ENCODE peak calls at places on chromosomes 7 and 10, in ten cellular contexts. M is heart right ventricle, D is astrocyte of the spinal cord, A is H1, P is RWPE1, I is upper lobe of left lung, J is A549, Y is choroid plexus epithelial cell, Q is Caco-2, N is HFF-Myc. O is an unnamed sample.

GRCh38 chr10:43292745-43293676 is 26.1 kb upstream of the RASGEF1A start:
- DNase-seq in M (peak; percentile 40), D (peak; percentile 42), A (no peak), P (peak; percentile 55), I (no peak), J (peak; percentile 64), Y (peak; percentile 73), Q (peak; percentile 77), N (no peak), O (peak; percentile 23)

GRCh38 chr7:129103561-129104324 is 40.8 kb upstream of the TSPAN33 start:
- DNase-seq in M (no peak), D (no peak), A (no peak), P (no peak), I (no peak), J (no peak), Y (no peak), Q (no peak), N (no peak), O (no peak)

GRCh38 chr7:2787251-2787968 is 56.7 kb downstream of the GNA12 start:
- DNase-seq in M (no peak), D (peak; percentile 51), A (no peak), P (no peak), I (no peak), J (no peak), Y (no peak), Q (no peak), N (no peak), O (no peak)

GRCh38 chr10:16663472-16663871 is 141.8 kb upstream of the C1QL3 start:
- DNase-seq in M (peak; percentile 9), D (no peak), A (no peak), P (no peak), I (no peak), J (no peak), Y (no peak), Q (no peak), N (no peak), O (no peak)

GRCh38 chr10:78688945-78689935 is 379.5 kb upstream of the ZMIZ1 start:
- DNase-seq in M (no peak), D (peak; percentile 8), A (no peak), P (no peak), I (no peak), J (no peak), Y (peak; percentile 9), Q (no peak), N (no peak), O (no peak)

GRCh38 chr7:158351051-158351450 is 236.6 kb downstream of the PTPRN2 start:
- DNase-seq in M (peak; percentile 1), D (no peak), A (no peak), P (no peak), I (no peak), J (no peak), Y (no peak), Q (no peak), N (no peak), O (no peak)

GRCh38 chr7:125118444-125118843 is 188.8 kb upstream of the POT1 start:
- DNase-seq in M (no peak), D (no peak), A (no peak), P (no peak), I (no peak), J (no peak), Y (no peak), Q (no peak), N (no peak), O (no peak)

GRCh38 chr10:5546891-5547683 is 22.3 kb downstream of the CALML3 start:
- DNase-seq in M (no peak), D (peak; percentile 57), A (no peak), P (peak; percentile 88), I (no peak), J (peak; percentile 89), Y (peak; percentile 46), Q (no peak), N (no peak), O (peak; percentile 57)

GRCh38 chr7:135326636-135327280 is 93.1 kb downstream of the STRA8 start:
- DNase-seq in M (no peak), D (peak; percentile 30), A (no peak), P (no peak), I (no peak), J (no peak), Y (peak; percentile 71), Q (no peak), N (no peak), O (no peak)

GRCh38 chr7:13850185-13850752 is 139.2 kb downstream of the ETV1 start:
- DNase-seq in M (no peak), D (peak; percentile 98), A (no peak), P (peak; percentile 87), I (no peak), J (no peak), Y (peak; percentile 98), Q (no peak), N (peak; percentile 99), O (peak; percentile 99)

GRCh38 chr7:128056901-128057300 is 25.7 kb upstream of the LRRC4 start:
- DNase-seq in M (no peak), D (peak; percentile 82), A (no peak), P (no peak), I (no peak), J (no peak), Y (peak; percentile 92), Q (no peak), N (no peak), O (peak; percentile 67)

GRCh38 chr7:106260136-106260561 is 24.6 kb downstream of the NAMPT start:
- DNase-seq in M (no peak), D (peak; percentile 74), A (no peak), P (no peak), I (no peak), J (no peak), Y (no peak), Q (no peak), N (no peak), O (no peak)

GRCh38 chr10:118754556-118755423 is at the start of gene CACUL1:
- DNase-seq in M (peak; percentile 100), D (peak; percentile 100), A (peak; percentile 99), P (peak; percentile 98), I (peak; percentile 100), J (peak; percentile 88), Y (peak; percentile 100), Q (peak; percentile 100), N (peak; percentile 98), O (peak; percentile 100)
- TF ChIP-seq CTCF in M (no peak), D (no peak), A (no peak), P (no peak), I (no peak), J (no peak), Y (no peak), Q (no peak), N (no peak), O (no peak)

GRCh38 chr7:114138587-114138986 is 219.8 kb upstream of the PPP1R3A start:
- DNase-seq in M (no peak), D (no peak), A (no peak), P (no peak), I (no peak), J (no peak), Y (no peak), Q (no peak), N (no peak), O (no peak)
- TF ChIP-seq CTCF in M (no peak), D (no peak), A (no peak), P (no peak), I (no peak), J (no peak), Y (no peak), Q (no peak), N (no peak), O (no peak)

GRCh38 chr7:108014747-108015682 is 12.1 kb upstream of the LAMB1 start:
- DNase-seq in M (no peak), D (peak; percentile 79), A (no peak), P (peak; percentile 48), I (no peak), J (peak; percentile 85), Y (peak; percentile 48), Q (peak; percentile 60), N (no peak), O (peak; percentile 43)

GRCh38 chr7:108015740-108016139 is 12.8 kb upstream of the LAMB1 start:
- DNase-seq in M (no peak), D (peak; percentile 41), A (no peak), P (no peak), I (no peak), J (no peak), Y (peak; percentile 58), Q (no peak), N (no peak), O (no peak)

GRCh38 chr7:108017776-108018151 is 14.8 kb upstream of the LAMB1 start:
- DNase-seq in M (no peak), D (no peak), A (no peak), P (no peak), I (no peak), J (no peak), Y (no peak), Q (no peak), N (no peak), O (no peak)

GRCh38 chr7:108018668-108019067 is 15.7 kb upstream of the LAMB1 start:
- DNase-seq in M (no peak), D (no peak), A (no peak), P (no peak), I (no peak), J (no peak), Y (no peak), Q (no peak), N (no peak), O (no peak)

DNA sequence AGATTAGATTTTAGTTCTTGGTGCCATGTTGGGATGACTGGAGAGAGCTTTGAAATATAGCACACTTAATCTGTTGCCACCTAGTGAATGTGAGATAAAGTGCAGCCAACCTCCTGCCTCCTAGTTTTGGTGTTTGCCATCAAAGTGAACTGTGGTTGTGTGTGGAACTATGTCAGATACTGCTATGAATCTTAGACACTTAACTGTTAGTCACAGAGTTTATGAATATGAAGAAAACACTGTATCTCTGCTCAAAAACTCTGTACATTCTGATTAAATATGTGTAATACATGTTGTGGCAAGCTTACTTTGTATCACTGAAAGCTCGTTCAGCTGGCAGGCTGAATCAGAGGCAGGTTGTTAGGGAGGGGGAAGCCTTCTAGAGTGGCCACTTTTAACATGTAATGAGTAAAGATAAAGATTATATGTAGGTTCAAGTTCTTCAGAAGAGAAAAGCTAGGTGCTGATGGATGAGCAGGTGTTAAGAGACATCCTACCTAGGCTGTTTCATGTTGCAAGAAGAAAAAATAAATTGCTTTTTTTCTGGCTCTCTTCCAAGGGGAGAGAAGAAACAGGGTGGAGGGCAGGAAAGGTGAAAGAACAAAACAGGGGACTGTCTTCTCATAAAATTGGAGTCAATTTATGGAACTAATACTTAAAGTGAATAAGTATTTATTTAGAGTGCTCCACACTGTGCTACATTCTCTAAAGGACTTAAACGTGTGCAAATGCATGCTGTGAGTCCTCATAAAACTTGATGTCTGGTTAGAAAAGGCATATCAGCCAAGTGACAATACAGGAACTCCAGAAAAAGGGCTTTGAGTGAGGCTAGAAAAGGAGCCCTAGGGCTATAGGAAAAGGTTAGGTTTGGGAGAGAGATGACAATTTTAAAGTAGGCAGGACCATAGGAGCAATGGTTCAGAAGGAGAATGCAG is 14.1 kb upstream of the LAMB1 start:
- DNase-seq in M (no peak), D (peak; percentile 61), A (no peak), P (peak; percentile 55), I (no peak), J (peak; percentile 40), Y (peak; percentile 70), Q (peak; percentile 38), N (no peak), O (peak; percentile 64)
- TF ChIP-seq CTCF in M (peak; percentile 54), D (peak; percentile 54), A (peak; percentile 62), P (peak; percentile 78), I (no peak), J (peak; percentile 58), Y (peak; percentile 61), Q (peak; percentile 54), N (peak; percentile 42), O (peak; percentile 74)

DNA sequence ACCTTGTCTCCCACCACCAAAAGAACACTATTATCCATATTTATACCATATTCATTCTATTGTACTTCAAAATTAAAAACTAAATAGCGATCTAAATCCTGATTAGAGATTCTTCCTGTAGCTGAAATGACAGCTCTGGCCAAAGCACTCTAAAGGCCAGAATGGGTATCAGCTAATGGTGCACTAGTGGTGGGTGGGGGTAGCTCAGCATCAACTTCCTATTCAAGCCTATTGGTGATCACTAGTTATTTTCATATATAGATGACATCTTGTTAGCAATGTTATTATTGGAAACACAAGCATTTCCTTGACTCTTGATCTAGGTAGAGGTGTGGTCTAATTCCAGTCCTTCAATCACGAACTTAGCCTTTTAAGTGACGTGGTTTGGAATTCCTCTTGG is 43.6 kb downstream of the TET1 start:
- DNase-seq in M (no peak), D (no peak), A (no peak), P (no peak), I (no peak), J (no peak), Y (no peak), Q (no peak), N (no peak), O (no peak)
- TF ChIP-seq CTCF in M (no peak), D (no peak), A (peak; percentile 7), P (no peak), I (no peak), J (no peak), Y (no peak), Q (no peak), N (no peak), O (no peak)

O was measured in HFFc6.